ENCODE peak calls at places on chromosomes 12 and 14, in seven cellular contexts. P, M, W, S, J, T and Z are unnamed samples.
A peak's percentile ranks its signal among the peaks of the same experiment; 100 is the strongest.

GRCh38 chr14:39762576-39763401 is 330.6 kb upstream of the FBXO33 start:
- DNase-seq in P (no peak), M (no peak), W (peak; percentile 5), S (no peak), J (no peak), T (no peak), Z (no peak)

GRCh38 chr12:64976131-64976530 is 145.0 kb downstream of the WIF1 start:
- DNase-seq in P (peak; percentile 23), M (no peak), W (no peak), S (no peak), J (no peak), T (no peak), Z (no peak)

GRCh38 chr12:104482113-104482512 is 25.4 kb downstream of the CHST11 start:
- DNase-seq in P (no peak), M (no peak), W (no peak), S (no peak), J (no peak), T (no peak), Z (no peak)

GRCh38 chr14:68530443-68530842 is 262.4 kb downstream of the ZFP36L1 start:
- DNase-seq in P (no peak), M (no peak), W (no peak), S (no peak), J (no peak), T (no peak), Z (no peak)

GRCh38 chr12:130102266-130102665 is 60.0 kb upstream of the FZD10 start:
- DNase-seq in P (no peak), M (peak; percentile 4), W (no peak), S (no peak), J (no peak), T (no peak), Z (no peak)

GRCh38 chr14:56004807-56005579 is 113.2 kb upstream of the PELI2 start:
- DNase-seq in P (peak; percentile 85), M (peak; percentile 4), W (peak; percentile 91), S (peak; percentile 65), J (no peak), T (peak; percentile 44), Z (peak; percentile 86)

GRCh38 chr14:105470812-105471771 is 3.5 kb upstream of the CRIP2 start:
- DNase-seq in P (peak; percentile 25), M (no peak), W (no peak), S (peak; percentile 72), J (no peak), T (peak; percentile 73), Z (no peak)

GRCh38 chr14:94964931-94965330 is 192.4 kb downstream of the DICER1 start:
- DNase-seq in P (no peak), M (no peak), W (no peak), S (no peak), J (no peak), T (no peak), Z (no peak)

GRCh38 chr14:24277606-24278321 is 6.4 kb upstream of the RABGGTA start:
- DNase-seq in P (no peak), M (no peak), W (no peak), S (no peak), J (peak; percentile 52), T (no peak), Z (no peak)

GRCh38 chr14:88297306-88297705 is 25.8 kb downstream of the KCNK10 start:
- DNase-seq in P (no peak), M (no peak), W (no peak), S (no peak), J (no peak), T (no peak), Z (no peak)

GRCh38 chr12:76883826-76884225 is 5.0 kb upstream of the CSRP2 start:
- DNase-seq in P (peak; percentile 44), M (no peak), W (peak; percentile 92), S (no peak), J (peak; percentile 27), T (no peak), Z (peak; percentile 73)

GRCh38 chr14:75442642-75443041 is 14.8 kb downstream of the JDP2 start:
- DNase-seq in P (no peak), M (peak; percentile 24), W (peak; percentile 50), S (no peak), J (no peak), T (no peak), Z (peak; percentile 77)

GRCh38 chr12:100372846-100373245 is 16.0 kb downstream of the SLC17A8 start:
- DNase-seq in P (no peak), M (no peak), W (no peak), S (peak; percentile 75), J (no peak), T (peak; percentile 75), Z (no peak)

GRCh38 chr14:70177092-70177491 is 11.7 kb downstream of the SLC8A3 start:
- DNase-seq in P (no peak), M (no peak), W (no peak), S (no peak), J (no peak), T (no peak), Z (no peak)

GRCh38 chr12:6627598-6627997 is 8.2 kb downstream of the LPAR5 start:
- DNase-seq in P (no peak), M (no peak), W (no peak), S (no peak), J (no peak), T (no peak), Z (no peak)

GRCh38 chr14:51121096-51121495 is 26.2 kb upstream of the TRIM9 start:
- DNase-seq in P (no peak), M (no peak), W (peak; percentile 27), S (peak; percentile 28), J (no peak), T (no peak), Z (no peak)

GRCh38 chr14:64726585-64726890 is 22.3 kb downstream of the PLEKHG3 start:
- DNase-seq in P (peak; percentile 57), M (peak; percentile 96), W (no peak), S (peak; percentile 56), J (no peak), T (no peak), Z (no peak)

GRCh38 chr14:101408077-101408831 is 153.0 kb upstream of the DIO3 start:
- DNase-seq in P (peak; percentile 43), M (no peak), W (peak; percentile 14), S (no peak), J (no peak), T (no peak), Z (peak; percentile 68)

GRCh38 chr12:14774944-14775651 is 28.2 kb downstream of the WBP11 start:
- DNase-seq in P (peak; percentile 59), M (peak; percentile 73), W (peak; percentile 74), S (peak; percentile 40), J (peak; percentile 59), T (peak; percentile 51), Z (peak; percentile 78)

GRCh38 chr14:65446159-65446558 is 33.6 kb downstream of the FUT8 start:
- DNase-seq in P (no peak), M (peak; percentile 62), W (peak; percentile 47), S (no peak), J (no peak), T (peak; percentile 25), Z (peak; percentile 44)

GRCh38 chr12:130333341-130333740 is 4.3 kb upstream of the PIWIL1 start:
- DNase-seq in P (no peak), M (no peak), W (no peak), S (no peak), J (no peak), T (no peak), Z (no peak)

GRCh38 chr14:64755661-64756265 is 51.5 kb downstream of the PLEKHG3 start:
- DNase-seq in P (peak; percentile 22), M (peak; percentile 97), W (peak; percentile 24), S (no peak), J (no peak), T (no peak), Z (peak; percentile 59)

GRCh38 chr12:104524026-104524425 is 67.3 kb downstream of the CHST11 start:
- DNase-seq in P (peak; percentile 20), M (no peak), W (no peak), S (no peak), J (no peak), T (no peak), Z (peak; percentile 80)

GRCh38 chr14:33647385-33647786 is 303.5 kb downstream of the EGLN3 start:
- DNase-seq in P (peak; percentile 97), M (peak; percentile 99), W (peak; percentile 97), S (no peak), J (peak; percentile 31), T (no peak), Z (peak; percentile 97)

GRCh38 chr14:55530464-55530863 is 49.5 kb upstream of the KTN1 start:
- DNase-seq in P (no peak), M (no peak), W (no peak), S (no peak), J (no peak), T (no peak), Z (no peak)

GRCh38 chr14:99313234-99313633 is 41.2 kb upstream of the BCL11B start:
- DNase-seq in P (no peak), M (no peak), W (no peak), S (no peak), J (no peak), T (no peak), Z (no peak)

GRCh38 chr12:51118706-51119105 is 35.3 kb upstream of the CSRNP2 start:
- DNase-seq in P (peak; percentile 82), M (peak; percentile 97), W (peak; percentile 21), S (no peak), J (no peak), T (no peak), Z (peak; percentile 73)
- TF ChIP-seq CTCF in P (no peak), M (no peak), W (no peak), S (no peak), J (no peak), T (no peak), Z (no peak)

GRCh38 chr12:38889297-38889815 is 16.0 kb downstream of the CPNE8 start:
- DNase-seq in P (no peak), M (no peak), W (no peak), S (no peak), J (no peak), T (no peak), Z (no peak)
- H3K4me3 ChIP-seq in P (no peak overlapping the region), M (no peak overlapping the region), W (no peak overlapping the region), S (no peak overlapping the region), J (no peak overlapping the region), T (no peak overlapping the region), Z (no peak overlapping the region)

GRCh38 chr12:69196302-69197288 is 42.8 kb upstream of the CPSF6 start:
- DNase-seq in P (no peak), M (peak; percentile 41), W (peak; percentile 8), S (peak; percentile 34), J (peak; percentile 27), T (no peak), Z (peak; percentile 12)
- TF ChIP-seq CTCF in P (peak; percentile 35), M (peak; percentile 71), W (peak; percentile 35), S (peak; percentile 64), J (peak; percentile 41), T (no peak), Z (peak; percentile 53)

DNA sequence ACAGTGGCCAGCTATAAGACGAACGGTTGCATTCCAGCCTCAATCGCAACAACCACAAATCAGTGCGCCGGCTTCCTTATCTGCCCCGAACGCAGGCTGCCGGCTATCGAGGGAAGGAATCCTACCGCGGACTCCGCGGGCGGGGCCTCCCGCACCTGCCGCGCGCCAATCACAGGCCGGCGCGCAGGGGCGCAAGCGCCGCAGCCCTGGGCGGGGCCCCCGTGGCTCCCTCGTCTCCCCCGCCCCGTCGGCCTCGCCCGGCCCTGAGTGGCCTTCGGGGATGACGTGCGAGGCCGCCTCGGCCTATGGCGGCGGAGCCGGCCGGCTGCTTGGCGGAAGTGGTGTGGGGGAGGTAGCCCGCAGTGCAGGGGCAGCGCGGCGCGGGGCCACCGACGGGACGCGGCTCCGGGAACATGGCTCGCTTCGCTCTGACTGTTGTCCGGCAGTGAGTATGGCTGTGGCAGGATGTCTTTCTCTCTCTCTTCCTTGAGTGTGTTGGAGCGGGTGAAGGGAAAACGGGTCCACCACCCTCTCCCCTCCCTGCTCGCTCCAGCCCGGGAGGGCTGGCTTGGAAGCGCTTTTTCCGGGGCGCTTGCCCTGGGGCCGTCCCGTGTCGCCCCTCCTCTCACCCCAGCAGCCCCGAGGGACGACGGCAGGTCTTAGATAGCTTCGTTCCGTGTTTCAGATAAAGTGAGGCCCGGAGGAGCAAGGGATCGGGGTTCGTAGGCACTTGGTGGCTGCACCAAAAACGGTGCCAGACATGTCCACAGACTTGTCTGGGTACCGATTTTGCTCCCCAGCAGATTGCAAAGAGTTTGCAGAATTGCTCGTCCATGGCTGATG is at the start of gene TIGAR:
- DNase-seq in P (peak; percentile 93), M (peak; percentile 97), W (peak; percentile 93), S (peak; percentile 98), J (peak; percentile 95), T (peak; percentile 99), Z (peak; percentile 90)
- H3K4me3 ChIP-seq in P (peak within 1 kb of the TSS; percentile 98), M (peak within 1 kb of the TSS; percentile 98), W (peak within 1 kb of the TSS; percentile 96), S (peak within 1 kb of the TSS; percentile 99), J (peak within 1 kb of the TSS; percentile 26), T (peak within 1 kb of the TSS; percentile 85), Z (peak within 1 kb of the TSS; percentile 90)